ENCODE peak calls at places on chromosomes 16 and 17, in four cellular contexts. C is GM10248, P is heart right ventricle, N is GM13977. D is an unnamed sample.

GRCh38 chr17:5249615-5250014 is 15.0 kb upstream of the SCIMP start:
- DNase-seq in C (peak; percentile 77), N (peak; percentile 73), P (peak; percentile 61), D (peak; percentile 66)

GRCh38 chr16:81315271-81316175 is 761 bp downstream of the GAN start:
- DNase-seq in P (peak; percentile 53), N (peak; percentile 52), C (peak; percentile 64), D (peak; percentile 69)

GRCh38 chr16:17743578-17743977 is 272.8 kb upstream of the XYLT1 start:
- DNase-seq in N (no peak), C (no peak), P (no peak), D (no peak)

GRCh38 chr16:88086571-88087516 is 135.6 kb downstream of the BANP start:
- DNase-seq in N (peak; percentile 22), C (no peak), P (no peak), D (peak; percentile 28)

GRCh38 chr17:31546650-31547049 is 155.2 kb downstream of the RAB11FIP4 start:
- DNase-seq in N (no peak), C (no peak), P (no peak), D (no peak)

GRCh38 chr17:62664336-62665120 is 37.1 kb downstream of the MRC2 start:
- DNase-seq in P (no peak), N (no peak), C (no peak), D (no peak)

GRCh38 chr17:20066253-20066652 is 57.1 kb downstream of the SPECC1 start:
- DNase-seq in P (peak; percentile 61), N (no peak), C (no peak), D (no peak)

GRCh38 chr16:86572041-86572521 is 5.5 kb downstream of the FOXC2 start:
- DNase-seq in P (no peak), C (no peak), N (no peak), D (no peak)

GRCh38 chr16:89017956-89018604 is 41.1 kb upstream of the CBFA2T3 start:
- DNase-seq in N (no peak), C (no peak), P (no peak), D (no peak)

GRCh38 chr17:11645426-11645825 is 47.2 kb downstream of the DNAH9 start:
- DNase-seq in N (no peak), P (no peak), C (no peak), D (no peak)

GRCh38 chr17:31488982-31489294 is 97.5 kb downstream of the RAB11FIP4 start:
- DNase-seq in P (no peak), C (no peak), N (no peak), D (no peak)

GRCh38 chr16:85384831-85385462 is 228.2 kb upstream of the GSE1 start:
- DNase-seq in N (no peak), P (no peak), C (no peak), D (no peak)

GRCh38 chr17:64992325-64992802 is 64.2 kb downstream of the GNA13 start:
- DNase-seq in C (no peak), N (no peak), P (no peak), D (no peak)

GRCh38 chr16:13873835-13874438 is 46.0 kb upstream of the ERCC4 start:
- DNase-seq in N (no peak), P (no peak), C (no peak), D (no peak)

GRCh38 chr17:35001549-35001948 is 21.2 kb downstream of the LIG3 start:
- DNase-seq in C (no peak), P (no peak), N (no peak), D (no peak)

GRCh38 chr16:53664724-53665345 is 38.8 kb downstream of the RPGRIP1L start:
- DNase-seq in P (peak; percentile 3), N (peak; percentile 16), C (no peak), D (peak; percentile 11)

GRCh38 chr16:86761117-86761971 is 183.0 kb downstream of the FOXL1 start:
- DNase-seq in N (peak; percentile 53), C (peak; percentile 70), P (peak; percentile 62), D (peak; percentile 63)

GRCh38 chr17:69581061-69581955 is 166.8 kb downstream of the MAP2K6 start:
- DNase-seq in N (peak; percentile 38), C (peak; percentile 26), P (peak; percentile 29), D (peak; percentile 38)

GRCh38 chr16:4535627-4536108 is 2.9 kb downstream of the CDIP1 start:
- DNase-seq in C (no peak), P (no peak), N (no peak), D (no peak)

GRCh38 chr16:81310045-81310644 is 4.6 kb upstream of the GAN start:
- DNase-seq in N (no peak), P (no peak), C (no peak), D (no peak)

GRCh38 chr16:67443299-67443698 is 12.4 kb downstream of the HSD11B2 start:
- DNase-seq in P (peak; percentile 50), N (no peak), C (no peak), D (no peak)

GRCh38 chr16:26598061-26598460 is 468.7 kb upstream of the C16orf82 start:
- DNase-seq in C (no peak), N (no peak), P (no peak), D (no peak)

GRCh38 chr17:64063766-64064224 is 43.4 kb upstream of the ICAM2 start:
- DNase-seq in C (no peak), P (peak; percentile 43), N (peak; percentile 39), D (peak; percentile 59)

GRCh38 chr16:56744996-56745640 is 15.2 kb downstream of the NUP93 start:
- DNase-seq in P (no peak), C (no peak), N (no peak), D (no peak)

DNA sequence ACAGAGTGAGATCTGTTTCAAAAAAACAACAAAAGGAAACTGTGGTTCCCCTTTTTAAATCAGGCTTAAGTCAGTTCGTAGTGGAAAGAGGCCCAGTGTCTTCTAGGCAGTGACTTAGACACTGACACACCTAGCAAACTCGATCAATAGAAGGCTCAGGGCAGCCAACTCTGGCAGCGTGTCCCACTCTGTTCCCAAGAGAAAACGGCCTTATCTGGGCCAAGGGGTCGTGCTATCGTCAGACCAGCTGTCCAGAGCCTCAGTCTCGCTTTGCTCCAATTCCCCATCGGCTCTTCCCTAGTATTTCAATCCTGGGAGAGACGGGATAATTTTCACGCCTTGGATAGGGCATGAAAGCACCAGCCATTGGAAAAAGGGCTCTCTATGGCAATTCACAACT is 72.9 kb downstream of the SLC5A11 start:
- DNase-seq in P (no peak), C (no peak), N (no peak), D (no peak)
- TF ChIP-seq CTCF in P (no peak), C (no peak), N (no peak), D (no peak)

DNA sequence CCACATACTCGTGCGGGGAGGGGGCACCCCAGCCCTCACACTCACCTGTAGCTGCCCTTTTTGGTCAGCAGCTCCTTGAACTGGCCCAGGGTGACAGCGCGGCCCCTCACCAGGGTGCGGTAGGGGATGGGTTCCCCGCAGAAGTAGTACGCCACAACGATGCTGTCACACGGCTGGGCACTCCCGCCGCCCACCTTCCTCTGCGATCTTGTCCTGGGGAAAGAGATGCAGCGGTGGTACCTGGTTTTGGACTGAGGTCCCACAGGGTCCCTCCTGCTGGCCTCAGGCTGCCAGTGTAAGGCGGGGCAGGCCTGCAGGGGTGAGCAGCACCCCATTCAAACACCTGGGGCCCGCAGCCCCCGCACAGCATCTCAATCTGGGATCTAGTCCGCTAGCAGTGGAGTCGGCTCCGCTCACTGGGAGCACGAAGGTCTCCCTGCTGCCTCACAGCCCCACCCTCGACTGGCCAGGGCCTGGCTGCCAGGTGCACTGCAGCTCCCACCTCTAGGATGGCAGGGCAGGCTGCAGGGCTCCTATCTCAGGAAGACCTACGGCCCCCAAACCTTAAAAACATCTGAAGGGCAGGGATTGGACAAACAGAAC is 6.5 kb downstream of the PDIA2 start:
- DNase-seq in C (no peak), P (no peak), N (no peak), D (no peak)
- TF ChIP-seq CTCF in C (no peak), P (no peak), N (no peak), D (no peak)

GRCh38 chr16:70465999-70466811 is 11.8 kb downstream of the FCSK start:
- DNase-seq in P (no peak), C (no peak), N (no peak), D (no peak)

GRCh38 chr16:70466812-70467090 is 12.4 kb downstream of the FCSK start:
- DNase-seq in C (no peak), P (no peak), N (no peak), D (no peak)

GRCh38 chr16:70468776-70469525 is 14.6 kb downstream of the FCSK start:
- DNase-seq in N (no peak), P (no peak), C (no peak), D (no peak)

GRCh38 chr16:70467608-70468007 is 13.2 kb downstream of the FCSK start:
- DNase-seq in C (no peak), N (no peak), P (no peak), D (no peak)

DNA sequence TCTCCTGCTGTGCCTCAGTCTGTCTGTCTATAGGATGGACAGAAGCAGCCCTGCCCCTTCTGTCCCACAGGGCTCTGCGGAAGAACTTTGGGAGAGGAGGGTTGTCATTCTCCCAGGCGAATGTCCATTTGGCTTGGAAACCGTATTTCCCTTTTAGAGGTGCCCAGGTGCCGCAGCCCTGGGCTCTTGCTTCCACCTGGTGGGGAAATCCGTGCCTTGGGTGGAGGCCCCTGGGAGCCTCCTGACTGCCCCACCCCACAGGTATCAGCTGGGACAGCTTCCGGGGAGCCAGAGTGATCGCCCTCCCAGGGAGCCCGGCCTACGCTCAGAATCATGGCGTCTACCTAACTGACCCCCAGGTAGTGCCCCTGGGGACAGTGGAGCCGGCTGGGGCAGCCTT is 12.7 kb downstream of the FCSK start:
- DNase-seq in P (no peak), C (no peak), N (no peak), D (no peak)
- TF ChIP-seq CTCF in P (no peak), C (no peak), N (no peak), D (no peak)

GRCh38 chr17:13584701-13585080 is 17.0 kb downstream of the HS3ST3A1 start:
- DNase-seq in P (no peak), N (no peak), C (no peak), D (no peak)

GRCh38 chr17:13582776-13583414 is 18.8 kb downstream of the HS3ST3A1 start:
- DNase-seq in N (no peak), P (no peak), C (no peak), D (no peak)

GRCh38 chr17:13583996-13584700 is 17.6 kb downstream of the HS3ST3A1 start:
- DNase-seq in P (no peak), N (no peak), C (no peak), D (no peak)

GRCh38 chr17:13576661-13577526 is 24.8 kb downstream of the HS3ST3A1 start:
- DNase-seq in P (no peak), C (no peak), N (no peak), D (no peak)

DNA sequence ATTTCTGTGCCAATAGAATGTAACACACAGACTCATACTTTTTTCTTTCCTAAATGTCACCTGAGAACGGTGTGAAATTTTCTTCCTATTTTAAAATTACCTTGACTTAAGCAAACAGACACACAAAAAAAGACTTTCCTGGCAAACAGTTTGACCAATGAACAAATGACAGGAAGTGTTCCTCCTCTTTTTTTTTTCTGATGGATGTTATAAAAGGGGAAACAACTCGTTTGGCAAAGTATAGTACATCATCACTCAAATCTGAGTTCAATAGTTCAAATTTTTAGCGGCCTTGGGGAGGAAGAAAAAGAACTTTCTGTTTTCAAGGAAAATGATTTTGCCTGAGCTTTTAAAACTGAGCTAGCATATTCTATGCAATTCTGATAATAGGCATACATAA is 19.8 kb downstream of the HS3ST3A1 start:
- DNase-seq in N (no peak), P (no peak), C (no peak), D (no peak)
- TF ChIP-seq CTCF in N (no peak), P (no peak), C (no peak), D (no peak)

GRCh38 chr16:19523184-19523558 is 571 bp upstream of the CCP110 start:
- DNase-seq in C (no peak), P (peak; percentile 18), N (no peak), D (no peak)
- TF ChIP-seq CTCF in C (no peak), P (no peak), N (no peak), D (no peak)